ENCODE peak calls at places on chromosome 12, in seven cellular contexts. Y is GM12865, E is heart right ventricle, K is AG10803, I is NT2/D1, U is adrenal gland, X is fibroblast of pulmonary artery. J is an unnamed sample.
A peak's percentile ranks its signal among the peaks of the same experiment; 100 is the strongest.

GRCh38 chr12:58922849-58923248 is 2.5 kb upstream of the LRIG3 start:
- DNase-seq in Y (no peak), E (no peak), K (no peak), I (no peak), U (no peak), X (peak; percentile 77), J (no peak)

GRCh38 chr12:69352904-69353303 is 4.7 kb downstream of the LYZ start:
- DNase-seq in Y (no peak), E (no peak), K (no peak), I (no peak), U (no peak), X (no peak), J (no peak)

GRCh38 chr12:50765325-50765911 is 1.5 kb downstream of the ATF1 start:
- DNase-seq in Y (peak; percentile 76), E (no peak), K (peak; percentile 58), I (no peak), U (peak; percentile 50), X (peak; percentile 58), J (peak; percentile 65)

GRCh38 chr12:50043308-50043707 is 14.1 kb upstream of the ASIC1 start:
- DNase-seq in Y (no peak), E (no peak), K (no peak), I (no peak), U (no peak), X (no peak), J (no peak)

GRCh38 chr12:76206039-76206676 is 121.7 kb upstream of the NAP1L1 start:
- DNase-seq in Y (no peak), E (no peak), K (no peak), I (no peak), U (no peak), X (no peak), J (no peak)

GRCh38 chr12:89959188-89959587 is 250.6 kb upstream of the ATP2B1 start:
- DNase-seq in Y (no peak), E (no peak), K (peak; percentile 54), I (no peak), U (no peak), X (no peak), J (peak; percentile 81)

GRCh38 chr12:81208193-81208946 is 130.5 kb downstream of the ACSS3 start:
- DNase-seq in Y (no peak), E (no peak), K (no peak), I (no peak), U (no peak), X (no peak), J (no peak)

GRCh38 chr12:112422531-112422930 is 3.8 kb downstream of the PTPN11 start:
- DNase-seq in Y (no peak), E (no peak), K (peak; percentile 74), I (no peak), U (no peak), X (peak; percentile 14), J (peak; percentile 78)

GRCh38 chr12:91091916-91092715 is 19.2 kb downstream of the LUM start:
- DNase-seq in Y (no peak), E (no peak), K (no peak), I (no peak), U (no peak), X (no peak), J (no peak)

GRCh38 chr12:75933136-75933535 is 98.4 kb downstream of the PHLDA1 start:
- DNase-seq in Y (no peak), E (no peak), K (peak; percentile 84), I (no peak), U (no peak), X (peak; percentile 88), J (peak; percentile 87)

GRCh38 chr12:62267026-62267425 is 6.8 kb downstream of the USP15 start:
- DNase-seq in Y (no peak), E (no peak), K (no peak), I (no peak), U (no peak), X (no peak), J (no peak)

GRCh38 chr12:62966990-62967506 is 32.1 kb upstream of the PPM1H start:
- DNase-seq in Y (no peak), E (no peak), K (no peak), I (no peak), U (no peak), X (no peak), J (no peak)

GRCh38 chr12:129772463-129773169 is 131.2 kb downstream of the TMEM132D start:
- DNase-seq in Y (no peak), E (no peak), K (no peak), I (peak; percentile 52), U (no peak), X (peak; percentile 3), J (peak; percentile 2)

GRCh38 chr12:91628656-91629055 is 446.0 kb upstream of the DCN start:
- DNase-seq in Y (no peak), E (no peak), K (peak; percentile 57), I (no peak), U (no peak), X (no peak), J (no peak)

GRCh38 chr12:78316656-78317055 is 486.0 kb downstream of the NAV3 start:
- DNase-seq in Y (no peak), E (no peak), K (no peak), I (no peak), U (no peak), X (no peak), J (no peak)

GRCh38 chr12:89671469-89671868 is 37.2 kb downstream of the ATP2B1 start:
- DNase-seq in Y (no peak), E (no peak), K (peak; percentile 94), I (no peak), U (no peak), X (peak; percentile 65), J (peak; percentile 58)

GRCh38 chr12:121872546-121873223 is 14.0 kb upstream of the HPD start:
- DNase-seq in Y (no peak), E (peak; percentile 25), K (peak; percentile 94), I (no peak), U (peak; percentile 34), X (peak; percentile 94), J (peak; percentile 99)

GRCh38 chr12:65675141-65675621 is 149.1 kb upstream of the HMGA2 start:
- DNase-seq in Y (peak; percentile 6), E (no peak), K (no peak), I (no peak), U (no peak), X (no peak), J (peak; percentile 89)

GRCh38 chr12:44286336-44286735 is 450.5 kb downstream of the TMEM117 start:
- DNase-seq in Y (no peak), E (no peak), K (peak; percentile 47), I (no peak), U (no peak), X (peak; percentile 12), J (no peak)

GRCh38 chr12:28156362-28156761 is 33.9 kb upstream of the CCDC91 start:
- DNase-seq in Y (no peak), E (no peak), K (no peak), I (no peak), U (no peak), X (no peak), J (no peak)

GRCh38 chr12:29734748-29735147 is 49.0 kb downstream of the TMTC1 start:
- DNase-seq in Y (no peak), E (no peak), K (no peak), I (no peak), U (no peak), X (no peak), J (no peak)
- H3K4me3 ChIP-seq in Y (no peak overlapping the region), E (no peak overlapping the region), K (no peak overlapping the region), I (no peak overlapping the region), U (no peak overlapping the region), X (no peak overlapping the region), J (no peak overlapping the region)

GRCh38 chr12:132495629-132496207 is 5.8 kb downstream of the FBRSL1 start:
- DNase-seq in Y (no peak), E (no peak), K (no peak), I (no peak), U (peak; percentile 69), X (no peak), J (no peak)
- H3K4me3 ChIP-seq in Y (no peak overlapping the region), E (no peak overlapping the region), K (no peak overlapping the region), I (no peak overlapping the region), U (no peak overlapping the region), X (no peak overlapping the region), J (no peak overlapping the region)

GRCh38 chr12:18864900-18865561 is 127.1 kb downstream of the CAPZA3 start:
- DNase-seq in Y (peak; percentile 23), E (no peak), K (peak; percentile 81), I (no peak), U (peak; percentile 40), X (peak; percentile 37), J (peak; percentile 54)
- H3K4me3 ChIP-seq in Y (no peak overlapping the region), E (no peak overlapping the region), K (peak overlapping the region; percentile 2), I (no peak overlapping the region), U (no peak overlapping the region), X (no peak overlapping the region), J (no peak overlapping the region)

GRCh38 chr12:52211716-52212585 is 20.1 kb upstream of the KRT80 start:
- DNase-seq in Y (no peak), E (no peak), K (no peak), I (no peak), U (no peak), X (no peak), J (no peak)
- H3K4me3 ChIP-seq in Y (no peak overlapping the region), E (no peak overlapping the region), K (no peak overlapping the region), I (no peak overlapping the region), U (no peak overlapping the region), X (no peak overlapping the region), J (no peak overlapping the region)

GRCh38 chr12:9597365-9597764 is 10.4 kb downstream of the KLRB1 start:
- DNase-seq in Y (no peak), E (no peak), K (no peak), I (no peak), U (no peak), X (no peak), J (no peak)
- H3K4me3 ChIP-seq in Y (no peak overlapping the region), E (no peak overlapping the region), K (no peak overlapping the region), I (no peak overlapping the region), U (no peak overlapping the region), X (no peak overlapping the region), J (no peak overlapping the region)

GRCh38 chr12:93802698-93803097 is 125.5 kb downstream of the CRADD start:
- DNase-seq in Y (no peak), E (no peak), K (peak; percentile 59), I (no peak), U (no peak), X (peak; percentile 48), J (peak; percentile 49)
- H3K4me3 ChIP-seq in Y (no peak overlapping the region), E (no peak overlapping the region), K (no peak overlapping the region), I (no peak overlapping the region), U (no peak overlapping the region), X (no peak overlapping the region), J (no peak overlapping the region)